ENCODE peak calls at places on chromosomes 16 and 17, in four cellular contexts. One of them, this sample, is unnamed.

GRCh38 chr16:89115216-89115949 is 21.7 kb downstream of the ACSF3 start:
- DNase-seq in spleen: peak
- DNase-seq in CD8-positive, alpha-beta T cell: peak
- DNase-seq in astrocyte of the cerebellum: no peak
- DNase-seq in this sample: peak

GRCh38 chr17:28405632-28406477 is at the start of gene SLC46A1:
- DNase-seq in CD8-positive, alpha-beta T cell: peak
- DNase-seq in spleen: peak
- DNase-seq in astrocyte of the cerebellum: no peak
- DNase-seq in this sample: peak

GRCh38 chr17:16882243-16882925 is 89.5 kb downstream of the TNFRSF13B start:
- DNase-seq in astrocyte of the cerebellum: no peak
- DNase-seq in spleen: peak
- DNase-seq in CD8-positive, alpha-beta T cell: no peak
- DNase-seq in this sample: no peak

GRCh38 chr16:89805136-89805905 is 11.1 kb downstream of the FANCA start:
- DNase-seq in astrocyte of the cerebellum: peak
- DNase-seq in spleen: no peak
- DNase-seq in CD8-positive, alpha-beta T cell: no peak
- DNase-seq in this sample: no peak

GRCh38 chr16:70253291-70254094 is 1.8 kb upstream of the EXOSC6 start:
- DNase-seq in spleen: no peak
- DNase-seq in astrocyte of the cerebellum: no peak
- DNase-seq in CD8-positive, alpha-beta T cell: no peak
- DNase-seq in this sample: peak

GRCh38 chr17:69711504-69711903 is 297.0 kb downstream of the MAP2K6 start:
- DNase-seq in astrocyte of the cerebellum: peak
- DNase-seq in spleen: no peak
- DNase-seq in CD8-positive, alpha-beta T cell: no peak
- DNase-seq in this sample: no peak

GRCh38 chr16:66223176-66223780 is 143.2 kb upstream of the CDH5 start:
- DNase-seq in CD8-positive, alpha-beta T cell: no peak
- DNase-seq in spleen: no peak
- DNase-seq in astrocyte of the cerebellum: no peak
- DNase-seq in this sample: no peak

GRCh38 chr17:43832976-43833829 is at the start of gene MPP3:
- DNase-seq in spleen: peak
- DNase-seq in CD8-positive, alpha-beta T cell: peak
- DNase-seq in astrocyte of the cerebellum: no peak
- DNase-seq in this sample: no peak

GRCh38 chr16:29825145-29826044 is 5.1 kb downstream of the MVP start:
- DNase-seq in CD8-positive, alpha-beta T cell: peak
- DNase-seq in astrocyte of the cerebellum: peak
- DNase-seq in spleen: no peak
- DNase-seq in this sample: no peak

GRCh38 chr17:35238817-35239216 is 4.1 kb upstream of the SLFN5 start:
- DNase-seq in spleen: no peak
- DNase-seq in astrocyte of the cerebellum: no peak
- DNase-seq in CD8-positive, alpha-beta T cell: no peak
- DNase-seq in this sample: no peak

GRCh38 chr17:56125830-56126819 is 27.1 kb upstream of the ANKFN1 start:
- DNase-seq in CD8-positive, alpha-beta T cell: no peak
- DNase-seq in spleen: no peak
- DNase-seq in astrocyte of the cerebellum: peak
- DNase-seq in this sample: no peak

GRCh38 chr16:4814542-4815173 is 12.2 kb upstream of the ROGDI start:
- DNase-seq in spleen: no peak
- DNase-seq in astrocyte of the cerebellum: no peak
- DNase-seq in CD8-positive, alpha-beta T cell: no peak
- DNase-seq in this sample: peak

GRCh38 chr16:17564856-17565255 is 94.1 kb upstream of the XYLT1 start:
- DNase-seq in CD8-positive, alpha-beta T cell: no peak
- DNase-seq in astrocyte of the cerebellum: no peak
- DNase-seq in spleen: no peak
- DNase-seq in this sample: no peak

GRCh38 chr16:8863594-8864424 is 5.0 kb downstream of the CARHSP1 start:
- DNase-seq in CD8-positive, alpha-beta T cell: no peak
- DNase-seq in spleen: no peak
- DNase-seq in astrocyte of the cerebellum: no peak
- DNase-seq in this sample: no peak

GRCh38 chr17:62995377-62995885 is 29.4 kb downstream of the TANC2 start:
- DNase-seq in spleen: no peak
- DNase-seq in astrocyte of the cerebellum: no peak
- DNase-seq in CD8-positive, alpha-beta T cell: no peak
- DNase-seq in this sample: no peak

GRCh38 chr17:7673239-7673638 is 14.1 kb downstream of the TP53 start:
- DNase-seq in astrocyte of the cerebellum: no peak
- DNase-seq in CD8-positive, alpha-beta T cell: no peak
- DNase-seq in spleen: no peak
- DNase-seq in this sample: no peak

GRCh38 chr17:8807070-8807550 is 7.9 kb upstream of the MFSD6L start:
- DNase-seq in spleen: peak
- DNase-seq in CD8-positive, alpha-beta T cell: no peak
- DNase-seq in astrocyte of the cerebellum: no peak
- DNase-seq in this sample: no peak

GRCh38 chr17:19410875-19411291 is at the start of gene RNF112:
- DNase-seq in astrocyte of the cerebellum: no peak
- DNase-seq in spleen: no peak
- DNase-seq in CD8-positive, alpha-beta T cell: no peak
- DNase-seq in this sample: no peak

GRCh38 chr16:10597184-10597583 is 16.8 kb upstream of the EMP2 start:
- DNase-seq in CD8-positive, alpha-beta T cell: no peak
- DNase-seq in spleen: no peak
- DNase-seq in astrocyte of the cerebellum: no peak
- DNase-seq in this sample: no peak

GRCh38 chr16:9898121-9898520 is 284.1 kb downstream of the GRIN2A start:
- DNase-seq in astrocyte of the cerebellum: no peak
- DNase-seq in CD8-positive, alpha-beta T cell: no peak
- DNase-seq in spleen: no peak
- DNase-seq in this sample: no peak

GRCh38 chr17:62672957-62673356 is 45.5 kb downstream of the MRC2 start:
- DNase-seq in CD8-positive, alpha-beta T cell: no peak
- DNase-seq in astrocyte of the cerebellum: no peak
- DNase-seq in spleen: peak
- DNase-seq in this sample: no peak

GRCh38 chr17:22704674-22705073 is 1012.4 kb downstream of the KCNJ18 start:
- DNase-seq in spleen: no peak
- DNase-seq in CD8-positive, alpha-beta T cell: no peak
- DNase-seq in astrocyte of the cerebellum: no peak
- DNase-seq in this sample: no peak

GRCh38 chr16:87924937-87925670 is 11.2 kb downstream of the CA5A start:
- DNase-seq in spleen: no peak
- DNase-seq in astrocyte of the cerebellum: no peak
- DNase-seq in CD8-positive, alpha-beta T cell: no peak
- DNase-seq in this sample: no peak

GRCh38 chr17:82216301-82217119 is 3.9 kb upstream of the CCDC57 start:
- DNase-seq in spleen: peak
- DNase-seq in astrocyte of the cerebellum: no peak
- DNase-seq in CD8-positive, alpha-beta T cell: no peak
- DNase-seq in this sample: peak

GRCh38 chr17:82334622-82335394 is 1.2 kb upstream of the SECTM1 start:
- DNase-seq in spleen: peak
- DNase-seq in astrocyte of the cerebellum: no peak
- DNase-seq in CD8-positive, alpha-beta T cell: no peak
- DNase-seq in this sample: no peak

DNA sequence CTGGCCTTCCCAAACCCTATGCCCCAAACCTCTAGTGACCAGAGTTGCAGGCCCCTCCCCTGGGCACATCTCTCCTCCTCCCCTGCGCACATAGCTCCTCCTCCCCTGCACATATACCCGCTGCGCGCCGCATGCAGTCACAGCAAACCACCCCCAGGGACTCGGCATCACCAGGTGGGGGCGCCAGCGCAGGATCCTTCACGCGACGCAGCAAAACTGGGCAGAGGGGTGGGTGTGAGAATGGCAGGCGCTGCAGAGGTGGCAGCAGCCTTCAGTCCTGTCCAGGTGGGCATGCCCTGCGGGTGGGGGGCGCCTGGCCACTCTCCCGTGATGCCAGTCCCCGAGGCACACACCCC is 5.6 kb downstream of the CORO6 start:
- DNase-seq in astrocyte of the cerebellum: no peak
- DNase-seq in CD8-positive, alpha-beta T cell: peak
- DNase-seq in spleen: peak
- DNase-seq in this sample: no peak
- TF ChIP-seq CTCF in astrocyte of the cerebellum: peak
- TF ChIP-seq CTCF in CD8-positive, alpha-beta T cell: peak
- TF ChIP-seq CTCF in spleen: peak
- TF ChIP-seq CTCF in this sample: peak

GRCh38 chr17:40177275-40177874 is at the start of gene RAPGEFL1:
- DNase-seq in spleen: peak
- DNase-seq in CD8-positive, alpha-beta T cell: peak
- DNase-seq in astrocyte of the cerebellum: no peak
- DNase-seq in this sample: no peak
- TF ChIP-seq CTCF in spleen: no peak
- TF ChIP-seq CTCF in CD8-positive, alpha-beta T cell: no peak
- TF ChIP-seq CTCF in astrocyte of the cerebellum: no peak
- TF ChIP-seq CTCF in this sample: no peak

GRCh38 chr17:61411114-61411943 is 11.7 kb downstream of the TBX2 start:
- DNase-seq in CD8-positive, alpha-beta T cell: no peak
- DNase-seq in astrocyte of the cerebellum: no peak
- DNase-seq in spleen: peak
- DNase-seq in this sample: peak
- TF ChIP-seq CTCF in CD8-positive, alpha-beta T cell: peak
- TF ChIP-seq CTCF in astrocyte of the cerebellum: peak
- TF ChIP-seq CTCF in spleen: no peak
- TF ChIP-seq CTCF in this sample: peak

DNA sequence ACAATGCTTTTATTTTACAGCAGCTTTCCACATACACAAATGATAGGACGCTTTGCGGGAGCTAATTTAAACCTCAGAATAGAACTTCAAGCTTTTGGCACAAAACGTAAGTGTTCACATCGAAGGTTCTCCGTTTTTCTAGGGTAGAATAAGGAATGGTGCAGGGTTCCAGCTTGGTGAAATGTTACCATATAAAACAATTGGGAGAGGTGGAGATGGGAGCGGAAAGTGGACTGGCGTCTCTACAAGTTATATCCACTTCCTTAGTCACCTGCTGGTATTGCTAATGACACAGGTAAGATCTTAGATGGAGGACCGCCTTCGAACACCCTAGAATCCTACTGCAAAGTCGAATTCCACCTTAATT is 1.7 kb upstream of the NXN start:
- DNase-seq in CD8-positive, alpha-beta T cell: no peak
- DNase-seq in astrocyte of the cerebellum: no peak
- DNase-seq in spleen: no peak
- DNase-seq in this sample: no peak
- TF ChIP-seq CTCF in CD8-positive, alpha-beta T cell: peak
- TF ChIP-seq CTCF in astrocyte of the cerebellum: no peak
- TF ChIP-seq CTCF in spleen: no peak
- TF ChIP-seq CTCF in this sample: peak

GRCh38 chr17:31479009-31479408 is 87.5 kb downstream of the RAB11FIP4 start:
- DNase-seq in astrocyte of the cerebellum: no peak
- DNase-seq in spleen: no peak
- DNase-seq in CD8-positive, alpha-beta T cell: no peak
- DNase-seq in this sample: no peak

GRCh38 chr17:31479524-31479923 is 88.0 kb downstream of the RAB11FIP4 start:
- DNase-seq in astrocyte of the cerebellum: no peak
- DNase-seq in spleen: no peak
- DNase-seq in CD8-positive, alpha-beta T cell: no peak
- DNase-seq in this sample: no peak

GRCh38 chr17:31477417-31478055 is 86.1 kb downstream of the RAB11FIP4 start:
- DNase-seq in CD8-positive, alpha-beta T cell: no peak
- DNase-seq in spleen: no peak
- DNase-seq in astrocyte of the cerebellum: no peak
- DNase-seq in this sample: no peak

GRCh38 chr17:31475378-31476162 is 84.1 kb downstream of the RAB11FIP4 start:
- DNase-seq in astrocyte of the cerebellum: no peak
- DNase-seq in CD8-positive, alpha-beta T cell: no peak
- DNase-seq in spleen: no peak
- DNase-seq in this sample: no peak

DNA sequence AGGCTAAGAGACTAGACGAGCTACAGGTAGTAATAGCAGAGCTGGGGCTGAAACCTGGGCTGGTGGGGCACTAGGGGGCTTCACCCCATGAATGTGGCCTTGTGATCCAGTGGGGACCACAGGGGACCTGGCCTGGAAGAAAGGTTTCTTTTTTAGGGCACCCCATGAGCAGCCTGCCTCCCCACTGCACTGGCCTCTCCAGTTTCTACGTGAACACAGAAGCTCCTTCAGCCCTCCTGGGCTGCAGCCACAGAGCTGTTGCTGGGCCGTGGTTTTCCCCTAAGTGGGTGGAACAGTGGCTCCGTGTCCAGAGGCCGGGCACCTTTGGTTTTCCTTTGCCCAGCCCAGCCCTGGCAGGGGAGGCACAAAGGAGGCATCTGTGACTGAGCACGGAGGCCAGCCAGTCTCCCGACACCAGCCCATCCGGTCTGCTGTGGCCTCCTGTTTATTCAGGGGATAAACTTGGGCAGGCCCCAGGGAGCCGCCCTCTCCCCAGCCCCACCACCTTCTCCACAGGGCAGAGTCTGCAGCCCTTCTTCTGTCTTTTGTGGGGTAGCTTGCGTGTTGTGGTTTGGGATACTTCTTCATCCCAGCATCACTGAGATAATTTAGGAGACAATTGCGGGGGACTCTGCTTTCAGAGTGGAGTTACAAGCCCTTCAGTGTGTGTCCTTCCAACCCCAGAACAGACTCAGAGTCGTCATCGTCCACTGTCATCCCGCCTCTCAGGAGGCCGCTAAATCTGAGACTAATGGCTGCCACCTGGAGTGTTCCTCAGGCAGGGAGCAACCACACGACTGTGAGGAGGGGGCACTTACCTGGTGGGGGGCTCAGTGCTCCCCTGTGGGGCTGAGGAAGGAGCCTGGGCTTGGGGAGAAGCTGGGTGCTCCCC is 85.3 kb downstream of the RAB11FIP4 start:
- DNase-seq in spleen: no peak
- DNase-seq in CD8-positive, alpha-beta T cell: no peak
- DNase-seq in astrocyte of the cerebellum: no peak
- DNase-seq in this sample: no peak
- TF ChIP-seq CTCF in spleen: no peak
- TF ChIP-seq CTCF in CD8-positive, alpha-beta T cell: no peak
- TF ChIP-seq CTCF in astrocyte of the cerebellum: no peak
- TF ChIP-seq CTCF in this sample: no peak

DNA sequence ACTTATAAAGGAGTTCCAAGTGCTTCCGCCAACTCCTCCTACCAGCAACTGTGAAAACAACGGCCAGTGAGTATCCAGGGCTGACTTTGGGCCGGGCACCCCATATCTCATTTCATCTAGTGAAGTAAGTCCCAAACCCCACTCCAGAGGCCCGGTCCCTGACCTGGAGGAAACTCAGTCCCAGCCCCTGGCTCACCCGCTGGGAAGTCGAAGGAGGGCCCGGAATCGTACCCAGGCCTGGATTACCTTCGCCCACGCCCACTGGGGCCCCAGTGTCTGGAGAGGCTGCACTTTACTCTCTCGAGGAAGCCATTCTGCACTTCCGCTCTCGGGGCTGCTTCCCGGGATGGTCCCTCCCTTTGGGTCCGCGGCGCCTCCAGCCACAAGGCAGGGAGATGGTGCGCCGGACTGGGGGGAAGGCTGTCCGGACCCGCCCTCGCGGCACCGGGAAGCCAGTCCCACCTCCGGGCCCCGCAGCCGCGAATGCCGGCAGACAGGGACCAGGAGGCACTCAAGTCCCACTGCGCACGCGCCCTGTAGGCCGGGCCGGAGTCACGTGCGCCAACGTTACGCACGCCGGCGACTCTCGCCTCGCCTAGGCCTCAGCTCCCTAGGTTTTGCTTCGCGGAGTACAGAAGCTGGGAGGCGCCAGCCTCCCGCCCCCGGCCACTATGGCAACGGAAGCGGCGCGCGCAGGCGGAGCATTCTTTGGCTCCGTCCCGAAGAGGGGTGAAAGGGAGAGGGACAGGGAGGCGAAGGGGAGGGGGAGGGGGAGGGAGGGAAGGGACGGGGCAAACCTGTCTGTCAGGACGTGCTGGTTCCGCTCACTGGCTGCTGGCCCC is at the start of gene CMTR2:
- DNase-seq in spleen: peak
- DNase-seq in CD8-positive, alpha-beta T cell: peak
- DNase-seq in astrocyte of the cerebellum: peak
- DNase-seq in this sample: peak
- TF ChIP-seq CTCF in spleen: no peak
- TF ChIP-seq CTCF in CD8-positive, alpha-beta T cell: no peak
- TF ChIP-seq CTCF in astrocyte of the cerebellum: no peak
- TF ChIP-seq CTCF in this sample: peak

This sample was measured in chondrocyte.